ENCODE peak calls at places on chromosomes 5 and 9, in eight cellular contexts. J is fibroblast of pulmonary artery; O is GM10248; H is GM12865; Z is AG09309; I is astrocyte of the spinal cord; K is CD4-positive, alpha-beta T cell; L is kidney epithelial cell. N is an unnamed sample.

GRCh38 chr9:138063033-138063432 is 185.5 kb downstream of the CACNA1B start:
- DNase-seq in H (no peak), O (no peak), L (no peak), J (no peak), Z (no peak), K (no peak), I (no peak), N (no peak)

GRCh38 chr5:179805529-179806249 is 977 bp downstream of the MGAT4B start:
- DNase-seq in I (no peak), O (peak; percentile 73), K (peak; percentile 26), J (no peak), Z (no peak), L (no peak), H (peak; percentile 76), N (no peak)

GRCh38 chr9:37820142-37820541 is 19.5 kb downstream of the DCAF10 start:
- DNase-seq in J (no peak), K (no peak), I (no peak), H (peak; percentile 66), L (no peak), Z (no peak), O (no peak), N (no peak)

GRCh38 chr9:88536951-88537742 is 2.2 kb downstream of the NXNL2 start:
- DNase-seq in K (no peak), J (no peak), H (no peak), O (no peak), Z (no peak), L (no peak), I (no peak), N (no peak)

GRCh38 chr9:131333771-131334567 is 44.4 kb downstream of the PLPP7 start:
- DNase-seq in L (no peak), I (no peak), Z (no peak), K (no peak), H (no peak), J (no peak), O (no peak), N (no peak)

GRCh38 chr5:104088876-104089778 is 526.5 kb upstream of the NUDT12 start:
- DNase-seq in J (no peak), O (no peak), Z (peak; percentile 13), L (no peak), I (peak; percentile 62), H (peak; percentile 15), K (no peak), N (no peak)

GRCh38 chr5:87541033-87541432 is 128.3 kb upstream of the CCNH start:
- DNase-seq in Z (peak; percentile 0), L (peak; percentile 4), O (no peak), I (peak; percentile 81), J (peak; percentile 49), H (peak; percentile 9), K (no peak), N (no peak)

GRCh38 chr9:84538879-84539278 is 130.7 kb upstream of the NTRK2 start:
- DNase-seq in O (no peak), J (no peak), K (no peak), Z (no peak), L (no peak), I (no peak), H (no peak), N (no peak)

GRCh38 chr9:88502552-88503034 is 32.4 kb upstream of the NXNL2 start:
- DNase-seq in Z (no peak), K (no peak), J (no peak), H (no peak), L (no peak), I (no peak), O (no peak), N (no peak)

GRCh38 chr9:78029601-78030552 is 1.7 kb downstream of the GNAQ start:
- DNase-seq in L (no peak), O (no peak), K (no peak), Z (no peak), J (peak; percentile 51), H (no peak), I (no peak), N (no peak)

GRCh38 chr5:67205981-67206380 is 9.4 kb upstream of the CD180 start:
- DNase-seq in O (no peak), J (no peak), K (no peak), Z (no peak), I (no peak), H (no peak), L (no peak), N (no peak)

GRCh38 chr5:168651654-168652053 is 72.5 kb upstream of the PANK3 start:
- DNase-seq in L (peak; percentile 42), H (no peak), O (no peak), Z (peak; percentile 82), J (peak; percentile 94), I (peak; percentile 53), K (no peak), N (no peak)

GRCh38 chr5:141650851-141651727 is at the start of gene FCHSD1:
- DNase-seq in Z (no peak), I (peak; percentile 79), H (peak; percentile 94), L (peak; percentile 29), O (peak; percentile 99), K (peak; percentile 67), J (peak; percentile 79), N (peak; percentile 46)

GRCh38 chr9:112754578-112754977 is 4.0 kb downstream of the SNX30 start:
- DNase-seq in O (peak; percentile 53), K (no peak), Z (no peak), H (peak; percentile 44), J (peak; percentile 65), L (no peak), I (no peak), N (no peak)

GRCh38 chr5:160083501-160083900 is 35.7 kb downstream of the PWWP2A start:
- DNase-seq in I (no peak), K (no peak), J (no peak), O (no peak), L (no peak), Z (no peak), H (no peak), N (no peak)

GRCh38 chr5:105702323-105702722 is 1968.4 kb downstream of the EFNA5 start:
- DNase-seq in J (no peak), I (no peak), L (no peak), O (no peak), Z (no peak), H (no peak), K (no peak), N (no peak)
- TF ChIP-seq CTCF in J (no peak), I (no peak), L (no peak), O (no peak), Z (no peak), H (no peak), K (no peak), N (no peak)

DNA sequence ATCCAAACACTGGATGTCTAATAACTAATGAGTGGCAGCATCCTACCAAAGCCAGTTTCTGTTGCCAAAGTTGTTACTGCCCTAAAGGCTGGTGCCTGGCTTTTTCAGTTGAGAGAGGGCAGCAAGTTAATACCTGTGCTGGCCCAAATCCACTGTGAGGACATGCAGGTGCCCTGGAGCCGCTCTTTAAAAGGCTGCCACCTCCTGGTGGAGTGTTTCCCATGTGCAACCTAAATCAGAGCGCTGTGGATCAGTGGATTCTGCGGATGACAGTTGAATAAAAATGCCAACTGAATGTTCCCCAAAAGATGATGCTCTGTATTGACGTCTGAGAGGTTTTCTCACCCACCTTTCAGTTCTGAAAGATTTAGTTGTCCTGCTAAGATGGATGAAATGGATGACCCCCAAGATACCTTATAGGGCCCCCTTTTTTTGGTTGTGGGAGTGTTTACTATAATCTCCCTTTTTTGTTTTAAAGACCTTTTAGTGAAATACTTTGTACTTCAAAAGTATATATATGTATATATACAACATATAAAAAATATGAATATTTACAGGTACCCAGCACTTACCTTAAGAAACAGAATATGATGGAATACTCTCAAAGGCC is 146.4 kb downstream of the EGFLAM start:
- DNase-seq in H (peak; percentile 6), I (no peak), L (no peak), J (no peak), O (no peak), Z (no peak), K (no peak), N (no peak)
- TF ChIP-seq CTCF in H (peak; percentile 5), I (no peak), L (peak; percentile 44), J (peak; percentile 21), O (no peak), Z (peak; percentile 28), K (no peak), N (peak; percentile 61)

DNA sequence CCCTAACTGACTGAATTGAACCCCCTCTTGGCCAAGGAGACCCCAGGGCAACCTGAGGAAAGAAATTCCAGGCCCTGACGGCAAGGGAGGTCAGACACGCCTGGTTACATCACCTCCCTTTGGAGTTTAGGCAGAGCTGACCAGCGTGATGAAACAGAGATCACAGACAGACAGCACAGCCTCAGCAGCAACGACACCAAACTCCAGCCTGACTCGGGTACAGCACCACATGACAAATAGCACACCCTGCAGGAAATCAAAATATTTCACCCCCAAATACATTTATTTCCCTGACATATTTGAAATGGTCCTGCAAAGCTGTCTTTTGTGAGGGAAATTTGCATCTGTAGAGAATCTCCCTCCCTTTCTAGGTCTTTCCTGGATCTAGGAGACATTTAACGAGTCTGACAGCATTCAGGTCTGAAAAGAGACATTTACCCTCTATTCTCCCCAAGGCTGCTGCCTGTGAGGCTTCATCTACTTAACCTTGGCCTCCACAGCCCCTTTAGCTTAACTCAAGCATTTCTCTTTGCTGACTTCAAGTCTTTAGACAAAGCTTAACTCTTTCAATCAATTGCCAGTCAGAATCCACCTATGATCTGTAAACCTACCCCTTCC is 2.6 kb downstream of the QSOX2 start:
- DNase-seq in J (peak; percentile 8), K (no peak), I (no peak), L (no peak), H (peak; percentile 47), O (no peak), Z (no peak), N (no peak)
- TF ChIP-seq CTCF in J (no peak), K (no peak), I (no peak), L (no peak), H (peak; percentile 11), O (peak; percentile 2), Z (no peak), N (no peak)

GRCh38 chr5:111310713-111311620 is 86.8 kb downstream of the CAMK4 start:
- DNase-seq in J (no peak), L (no peak), I (no peak), O (no peak), K (no peak), H (no peak), Z (no peak), N (no peak)

GRCh38 chr5:111308951-111309350 is 84.8 kb downstream of the CAMK4 start:
- DNase-seq in H (no peak), K (no peak), I (no peak), J (no peak), O (no peak), L (no peak), Z (no peak), N (no peak)

GRCh38 chr5:111313017-111313724 is 89.0 kb downstream of the CAMK4 start:
- DNase-seq in J (peak; percentile 31), K (no peak), H (peak; percentile 30), L (no peak), I (no peak), Z (no peak), O (no peak), N (no peak)

DNA sequence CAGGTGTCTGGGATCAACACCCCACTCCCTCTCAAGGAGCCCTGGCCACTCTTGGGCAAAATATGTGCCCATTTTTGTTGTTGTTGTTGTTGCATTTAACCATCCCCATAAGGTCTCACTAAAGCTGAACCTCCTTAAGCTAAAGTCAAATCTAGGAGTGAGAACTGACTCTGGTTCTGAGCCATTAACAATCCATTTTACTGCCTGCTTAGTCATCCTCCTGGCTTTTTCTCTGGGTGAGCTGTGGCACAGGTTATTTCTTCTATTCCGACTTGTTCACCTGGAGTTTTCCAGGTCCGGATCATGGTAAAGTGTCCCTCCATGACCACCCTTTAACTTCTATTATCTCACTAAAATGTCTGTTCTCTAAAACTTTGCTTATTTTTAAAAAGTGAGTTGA is 85.2 kb downstream of the CAMK4 start:
- DNase-seq in L (no peak), O (no peak), J (no peak), I (no peak), Z (no peak), H (no peak), K (no peak), N (no peak)
- TF ChIP-seq CTCF in L (no peak), O (no peak), J (no peak), I (no peak), Z (no peak), H (no peak), K (no peak), N (no peak)

GRCh38 chr9:34370970-34371880 is 5.5 kb downstream of the MYORG start:
- DNase-seq in K (peak; percentile 36), I (no peak), J (no peak), O (no peak), H (no peak), L (no peak), Z (no peak), N (no peak)
- TF ChIP-seq CTCF in K (no peak), I (no peak), J (no peak), O (no peak), H (no peak), L (peak; percentile 14), Z (peak; percentile 14), N (no peak)